ENCODE peak calls at places on chromosomes 2 and 18, in five cellular contexts. One of them, this sample, is unnamed.

GRCh38 chr2:9423100-9423921 is at the start of the genes CPSF3 and ITGB1BP1:
- DNase-seq in PC-3: peak; percentile 98
- DNase-seq in psoas muscle: peak; percentile 98
- DNase-seq in astrocyte: peak; percentile 90
- DNase-seq in colonic mucosa: peak; percentile 96
- DNase-seq in this sample: peak; percentile 98

GRCh38 chr2:106108351-106108750 is 85.8 kb downstream of the UXS1 start:
- DNase-seq in astrocyte: no peak
- DNase-seq in colonic mucosa: no peak
- DNase-seq in PC-3: peak; percentile 43
- DNase-seq in psoas muscle: no peak
- DNase-seq in this sample: no peak

GRCh38 chr18:58213445-58213844 is 169.4 kb downstream of the NEDD4L start:
- DNase-seq in astrocyte: peak; percentile 96
- DNase-seq in PC-3: peak; percentile 84
- DNase-seq in psoas muscle: no peak
- DNase-seq in colonic mucosa: peak; percentile 16
- DNase-seq in this sample: no peak

GRCh38 chr18:61831071-61831470 is 61.7 kb downstream of the RNF152 start:
- DNase-seq in astrocyte: no peak
- DNase-seq in colonic mucosa: no peak
- DNase-seq in PC-3: no peak
- DNase-seq in psoas muscle: no peak
- DNase-seq in this sample: no peak

GRCh38 chr2:216651370-216651881 is 18.2 kb downstream of the IGFBP2 start:
- DNase-seq in colonic mucosa: no peak
- DNase-seq in astrocyte: peak; percentile 86
- DNase-seq in PC-3: peak; percentile 52
- DNase-seq in psoas muscle: no peak
- DNase-seq in this sample: no peak

GRCh38 chr18:78767648-78768071 is 212.0 kb upstream of the SALL3 start:
- DNase-seq in psoas muscle: no peak
- DNase-seq in colonic mucosa: no peak
- DNase-seq in astrocyte: no peak
- DNase-seq in PC-3: no peak
- DNase-seq in this sample: no peak

GRCh38 chr2:101974663-101975062 is 17.1 kb upstream of the IL1R2 start:
- DNase-seq in psoas muscle: no peak
- DNase-seq in colonic mucosa: no peak
- DNase-seq in astrocyte: no peak
- DNase-seq in PC-3: no peak
- DNase-seq in this sample: no peak

GRCh38 chr2:229802785-229803184 is 88.4 kb upstream of the DNER start:
- DNase-seq in colonic mucosa: no peak
- DNase-seq in psoas muscle: no peak
- DNase-seq in PC-3: no peak
- DNase-seq in astrocyte: no peak
- DNase-seq in this sample: no peak

GRCh38 chr2:197946562-197946961 is 142.2 kb downstream of the PLCL1 start:
- DNase-seq in PC-3: peak; percentile 5
- DNase-seq in astrocyte: no peak
- DNase-seq in colonic mucosa: no peak
- DNase-seq in psoas muscle: no peak
- DNase-seq in this sample: no peak

GRCh38 chr2:237923507-237924163 is 43.2 kb upstream of the UBE2F start:
- DNase-seq in psoas muscle: peak; percentile 79
- DNase-seq in PC-3: no peak
- DNase-seq in astrocyte: peak; percentile 16
- DNase-seq in colonic mucosa: peak; percentile 67
- DNase-seq in this sample: peak; percentile 83

GRCh38 chr2:8538951-8539621 is 142.8 kb upstream of the ID2 start:
- DNase-seq in colonic mucosa: peak; percentile 59
- DNase-seq in psoas muscle: no peak
- DNase-seq in astrocyte: no peak
- DNase-seq in PC-3: no peak
- DNase-seq in this sample: no peak

GRCh38 chr2:217892560-217892959 is 110.2 kb downstream of the TNS1 start:
- DNase-seq in PC-3: no peak
- DNase-seq in astrocyte: no peak
- DNase-seq in colonic mucosa: no peak
- DNase-seq in psoas muscle: no peak
- DNase-seq in this sample: no peak

GRCh38 chr2:187117483-187117882 is 268.5 kb upstream of the ZSWIM2 start:
- DNase-seq in PC-3: no peak
- DNase-seq in psoas muscle: no peak
- DNase-seq in colonic mucosa: no peak
- DNase-seq in astrocyte: no peak
- DNase-seq in this sample: no peak

GRCh38 chr2:187985923-187986322 is 305.8 kb upstream of the GULP1 start:
- DNase-seq in colonic mucosa: no peak
- DNase-seq in psoas muscle: no peak
- DNase-seq in astrocyte: peak; percentile 14
- DNase-seq in PC-3: no peak
- DNase-seq in this sample: no peak

GRCh38 chr2:238895901-238896600 is 48.2 kb downstream of the TWIST2 start:
- DNase-seq in astrocyte: peak; percentile 93
- DNase-seq in colonic mucosa: peak; percentile 39
- DNase-seq in psoas muscle: peak; percentile 79
- DNase-seq in PC-3: no peak
- DNase-seq in this sample: peak; percentile 85

GRCh38 chr2:112092286-112093041 is 37.4 kb downstream of the TMEM87B start:
- DNase-seq in colonic mucosa: no peak
- DNase-seq in PC-3: peak; percentile 54
- DNase-seq in astrocyte: peak; percentile 85
- DNase-seq in psoas muscle: no peak
- DNase-seq in this sample: no peak

GRCh38 chr2:75099521-75099922 is 99.8 kb downstream of the TACR1 start:
- DNase-seq in PC-3: peak; percentile 77
- DNase-seq in psoas muscle: no peak
- DNase-seq in astrocyte: peak; percentile 31
- DNase-seq in colonic mucosa: no peak
- DNase-seq in this sample: no peak

GRCh38 chr2:38498039-38498438 is 104.7 kb downstream of the HNRNPLL start:
- DNase-seq in astrocyte: no peak
- DNase-seq in psoas muscle: no peak
- DNase-seq in colonic mucosa: no peak
- DNase-seq in PC-3: no peak
- DNase-seq in this sample: no peak

GRCh38 chr2:111094686-111095085 is 26.0 kb upstream of the BCL2L11 start:
- DNase-seq in astrocyte: no peak
- DNase-seq in PC-3: no peak
- DNase-seq in psoas muscle: no peak
- DNase-seq in colonic mucosa: no peak
- DNase-seq in this sample: no peak

GRCh38 chr2:66682476-66682875 is 247.6 kb downstream of the MEIS1 start:
- DNase-seq in PC-3: no peak
- DNase-seq in colonic mucosa: no peak
- DNase-seq in astrocyte: no peak
- DNase-seq in psoas muscle: no peak
- DNase-seq in this sample: no peak

GRCh38 chr2:75513616-75514170 is 47.0 kb downstream of the EVA1A start:
- DNase-seq in astrocyte: peak; percentile 92
- DNase-seq in PC-3: no peak
- DNase-seq in colonic mucosa: no peak
- DNase-seq in psoas muscle: no peak
- DNase-seq in this sample: no peak

GRCh38 chr2:200259577-200259957 is 46.9 kb upstream of the SPATS2L start:
- DNase-seq in PC-3: peak; percentile 97
- DNase-seq in colonic mucosa: no peak
- DNase-seq in astrocyte: no peak
- DNase-seq in psoas muscle: no peak
- DNase-seq in this sample: no peak

GRCh38 chr2:232843860-232844259 is 26.2 kb upstream of the SNORC start:
- DNase-seq in colonic mucosa: no peak
- DNase-seq in PC-3: peak; percentile 8
- DNase-seq in psoas muscle: no peak
- DNase-seq in astrocyte: no peak
- DNase-seq in this sample: no peak
- TF ChIP-seq CTCF in colonic mucosa: no peak
- TF ChIP-seq CTCF in PC-3: peak; percentile 37
- TF ChIP-seq CTCF in psoas muscle: no peak
- TF ChIP-seq CTCF in astrocyte: no peak
- TF ChIP-seq CTCF in this sample: no peak

DNA sequence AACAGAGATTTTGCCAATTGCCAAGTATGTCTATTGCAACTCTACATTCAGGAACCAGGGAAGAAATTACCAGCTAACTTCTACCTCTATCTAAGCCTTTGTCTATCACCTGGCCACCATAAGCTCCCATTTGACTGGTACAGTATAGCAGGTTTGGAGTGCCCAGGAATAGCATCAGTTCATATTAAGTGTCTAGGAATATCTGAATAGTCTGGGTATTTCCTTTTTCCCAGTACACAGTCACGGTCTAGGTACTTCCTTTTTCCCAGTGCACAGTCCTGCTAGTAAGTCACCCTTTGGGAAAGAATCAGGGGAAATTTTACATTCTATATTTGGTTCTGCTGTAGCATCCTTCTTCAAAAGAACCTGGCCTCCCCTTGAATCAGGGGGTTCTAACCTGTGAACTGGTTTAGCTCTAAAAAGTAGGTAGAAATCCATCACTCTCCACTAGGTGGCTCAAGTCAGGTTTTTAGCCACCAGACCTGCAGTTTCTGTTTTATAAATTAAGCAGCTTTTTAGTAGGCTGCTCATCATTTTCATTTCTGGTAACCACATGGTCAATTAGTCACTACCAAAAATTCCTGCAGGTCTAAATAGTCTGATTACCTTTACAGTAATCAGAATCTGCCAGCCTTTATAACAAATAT is 49.3 kb upstream of the DNAJC10 start:
- DNase-seq in psoas muscle: no peak
- DNase-seq in astrocyte: peak; percentile 12
- DNase-seq in PC-3: peak; percentile 42
- DNase-seq in colonic mucosa: no peak
- DNase-seq in this sample: no peak
- TF ChIP-seq CTCF in psoas muscle: peak; percentile 16
- TF ChIP-seq CTCF in astrocyte: peak; percentile 58
- TF ChIP-seq CTCF in PC-3: peak; percentile 77
- TF ChIP-seq CTCF in colonic mucosa: peak; percentile 35
- TF ChIP-seq CTCF in this sample: peak; percentile 27

DNA sequence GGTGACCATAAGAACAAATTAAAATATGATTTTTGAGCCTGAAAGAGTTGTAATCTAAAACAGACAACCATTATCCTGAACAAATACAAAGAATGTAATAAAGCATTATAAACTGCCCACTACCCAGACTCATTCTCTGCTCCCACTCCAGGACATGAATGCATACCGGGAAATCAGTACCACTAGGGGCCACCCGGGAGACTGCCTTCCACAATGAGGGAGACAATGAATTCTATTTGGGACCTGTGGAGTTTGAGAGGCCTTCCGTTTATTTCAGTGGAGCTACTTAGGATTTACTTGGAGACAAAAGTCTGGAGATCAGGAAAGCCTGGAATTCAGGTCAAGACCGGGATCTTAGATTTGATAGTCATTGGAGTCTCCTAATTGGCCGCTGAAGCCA is 50.0 kb downstream of the NAB1 start:
- DNase-seq in colonic mucosa: no peak
- DNase-seq in astrocyte: no peak
- DNase-seq in PC-3: no peak
- DNase-seq in psoas muscle: no peak
- DNase-seq in this sample: no peak
- TF ChIP-seq CTCF in colonic mucosa: no peak
- TF ChIP-seq CTCF in astrocyte: peak; percentile 36
- TF ChIP-seq CTCF in PC-3: peak; percentile 16
- TF ChIP-seq CTCF in psoas muscle: no peak
- TF ChIP-seq CTCF in this sample: no peak

GRCh38 chr2:20225294-20226151 is 593 bp upstream of the SDC1 start:
- DNase-seq in colonic mucosa: peak; percentile 88
- DNase-seq in psoas muscle: peak; percentile 41
- DNase-seq in PC-3: peak; percentile 78
- DNase-seq in astrocyte: no peak
- DNase-seq in this sample: no peak
- TF ChIP-seq CTCF in colonic mucosa: peak; percentile 47
- TF ChIP-seq CTCF in psoas muscle: peak; percentile 41
- TF ChIP-seq CTCF in PC-3: peak; percentile 72
- TF ChIP-seq CTCF in astrocyte: no peak
- TF ChIP-seq CTCF in this sample: peak; percentile 24

GRCh38 chr2:143161982-143162837 is 33.0 kb downstream of the ARHGAP15 start:
- DNase-seq in astrocyte: peak; percentile 19
- DNase-seq in psoas muscle: peak; percentile 14
- DNase-seq in colonic mucosa: peak; percentile 20
- DNase-seq in PC-3: peak; percentile 52
- DNase-seq in this sample: no peak
- TF ChIP-seq CTCF in astrocyte: peak; percentile 62
- TF ChIP-seq CTCF in psoas muscle: peak; percentile 41
- TF ChIP-seq CTCF in colonic mucosa: peak; percentile 26
- TF ChIP-seq CTCF in PC-3: peak; percentile 74
- TF ChIP-seq CTCF in this sample: peak; percentile 35

GRCh38 chr2:20326163-20326780 is 24.4 kb downstream of the PUM2 start:
- DNase-seq in psoas muscle: no peak
- DNase-seq in PC-3: peak; percentile 72
- DNase-seq in colonic mucosa: peak; percentile 53
- DNase-seq in astrocyte: peak; percentile 27
- DNase-seq in this sample: no peak
- TF ChIP-seq CTCF in psoas muscle: peak; percentile 60
- TF ChIP-seq CTCF in PC-3: peak; percentile 94
- TF ChIP-seq CTCF in colonic mucosa: peak; percentile 71
- TF ChIP-seq CTCF in astrocyte: peak; percentile 91
- TF ChIP-seq CTCF in this sample: peak; percentile 21